ENCODE peak calls at places on chromosome 10, in five cellular contexts. A, C, T, S and X are unnamed samples.

GRCh38 chr10:46553238-46554049 is 3.0 kb downstream of the GPRIN2 start:
- DNase-seq in A (no peak), C (no peak), T (no peak), S (no peak), X (peak; percentile 2)

GRCh38 chr10:77926566-77927342 is at the start of gene DLG5:
- DNase-seq in A (peak; percentile 81), C (no peak), T (no peak), S (peak; percentile 77), X (peak; percentile 86)

GRCh38 chr10:94193466-94193924 is 169.2 kb downstream of the NOC3L start:
- DNase-seq in A (peak; percentile 85), C (no peak), T (no peak), S (no peak), X (no peak)

GRCh38 chr10:104683567-104683966 is 42.5 kb downstream of the SORCS3 start:
- DNase-seq in A (no peak), C (no peak), T (no peak), S (no peak), X (no peak)

GRCh38 chr10:69057951-69058297 is 30.0 kb upstream of the SRGN start:
- DNase-seq in A (peak; percentile 86), C (no peak), T (no peak), S (no peak), X (no peak)

GRCh38 chr10:127243490-127244272 is 47.3 kb upstream of the INSYN2A start:
- DNase-seq in A (peak; percentile 42), C (peak; percentile 15), T (no peak), S (peak; percentile 21), X (no peak)

GRCh38 chr10:24259365-24260125 is 50.6 kb downstream of the KIAA1217 start:
- DNase-seq in A (no peak), C (no peak), T (no peak), S (no peak), X (no peak)

GRCh38 chr10:77139145-77139692 is 498.4 kb downstream of the KCNMA1 start:
- DNase-seq in A (peak; percentile 61), C (no peak), T (no peak), S (no peak), X (no peak)

GRCh38 chr10:70437721-70438120 is 3.8 kb downstream of the NODAL start:
- DNase-seq in A (no peak), C (no peak), T (no peak), S (no peak), X (no peak)

GRCh38 chr10:61902448-61903183 is 1.1 kb downstream of the ARID5B start:
- DNase-seq in A (peak; percentile 68), C (peak; percentile 43), T (peak; percentile 32), S (no peak), X (peak; percentile 60)

GRCh38 chr10:124221356-124222297 is 128.2 kb upstream of the CHST15 start:
- DNase-seq in A (peak; percentile 13), C (peak; percentile 61), T (peak; percentile 58), S (no peak), X (no peak)

GRCh38 chr10:14362098-14362497 is 31.4 kb upstream of the FRMD4A start:
- DNase-seq in A (peak; percentile 77), C (no peak), T (no peak), S (no peak), X (no peak)

GRCh38 chr10:33803248-33803647 is 468.8 kb upstream of the NRP1 start:
- DNase-seq in A (peak; percentile 56), C (peak; percentile 37), T (no peak), S (no peak), X (no peak)

GRCh38 chr10:132213917-132214316 is 27.2 kb downstream of the DPYSL4 start:
- DNase-seq in A (no peak), C (no peak), T (no peak), S (no peak), X (no peak)

GRCh38 chr10:30645340-30645827 is 15.8 kb upstream of the LYZL2 start:
- DNase-seq in A (peak; percentile 53), C (peak; percentile 6), T (no peak), S (peak; percentile 23), X (no peak)

GRCh38 chr10:117168729-117169128 is 28.6 kb upstream of the KCNK18 start:
- DNase-seq in A (no peak), C (no peak), T (no peak), S (no peak), X (no peak)

GRCh38 chr10:48399056-48399541 is 92.6 kb downstream of the MAPK8 start:
- DNase-seq in A (peak; percentile 33), C (no peak), T (no peak), S (no peak), X (no peak)

GRCh38 chr10:48457949-48458661 is 146.8 kb downstream of the ARHGAP22 start:
- DNase-seq in A (no peak), C (no peak), T (no peak), S (no peak), X (no peak)

GRCh38 chr10:3904419-3904975 is 119.5 kb upstream of the KLF6 start:
- DNase-seq in A (no peak), C (no peak), T (no peak), S (no peak), X (no peak)

GRCh38 chr10:119531067-119531466 is 11.5 kb downstream of the RGS10 start:
- DNase-seq in A (peak; percentile 78), C (peak; percentile 31), T (no peak), S (no peak), X (no peak)

GRCh38 chr10:14215601-14216000 is 115.1 kb downstream of the FRMD4A start:
- DNase-seq in A (no peak), C (no peak), T (no peak), S (no peak), X (no peak)